ENCODE peak calls at places on chromosomes 11 and 22, in five cellular contexts. A is heart left ventricle, N is A549, Q is endothelial cell of umbilical vein, G is adrenal gland. R is an unnamed sample.

GRCh38 chr11:62881579-62882427 is 1.1 kb downstream of the SLC3A2 start:
- DNase-seq in A (peak; percentile 95), N (peak; percentile 97), Q (peak; percentile 97), G (peak; percentile 98), R (no peak)

GRCh38 chr11:117860139-117860538 is 16.3 kb downstream of the FXYD6 start:
- DNase-seq in A (no peak), N (no peak), Q (no peak), G (peak; percentile 42), R (no peak)

GRCh38 chr11:8202428-8203160 is 33.8 kb upstream of the RIC3 start:
- DNase-seq in A (no peak), N (no peak), Q (no peak), G (peak; percentile 21), R (no peak)

GRCh38 chr22:25122136-25122764 is 77.4 kb upstream of the CRYBB3 start:
- DNase-seq in A (no peak), N (no peak), Q (no peak), G (peak; percentile 75), R (no peak)

GRCh38 chr22:44530569-44530968 is 32.5 kb upstream of the RTL6 start:
- DNase-seq in A (no peak), N (no peak), Q (no peak), G (no peak), R (no peak)

GRCh38 chr11:13680501-13681264 is 12.2 kb downstream of the FAR1 start:
- DNase-seq in A (no peak), N (no peak), Q (no peak), G (no peak), R (no peak)

GRCh38 chr11:130831506-130832385 is 84.5 kb downstream of the SNX19 start:
- DNase-seq in A (no peak), N (no peak), Q (no peak), G (no peak), R (no peak)

GRCh38 chr11:71356904-71357303 is 91.3 kb downstream of the DHCR7 start:
- DNase-seq in A (no peak), N (no peak), Q (no peak), G (no peak), R (no peak)

GRCh38 chr22:26524870-26525269 is 12.6 kb upstream of the TFIP11 start:
- DNase-seq in A (no peak), N (no peak), Q (no peak), G (no peak), R (no peak)

GRCh38 chr11:35618497-35619029 is 303 bp downstream of the FJX1 start:
- DNase-seq in A (peak; percentile 23), N (peak; percentile 50), Q (no peak), G (no peak), R (peak; percentile 47)

GRCh38 chr11:79122759-79123158 is 318.1 kb downstream of the TENM4 start:
- DNase-seq in A (no peak), N (no peak), Q (no peak), G (no peak), R (no peak)

GRCh38 chr11:60924906-60925684 is 835 bp downstream of the TMEM132A start:
- DNase-seq in A (no peak), N (no peak), Q (no peak), G (no peak), R (no peak)

GRCh38 chr11:21264125-21264524 is 594.7 kb downstream of the NELL1 start:
- DNase-seq in A (no peak), N (no peak), Q (no peak), G (no peak), R (no peak)

DNA sequence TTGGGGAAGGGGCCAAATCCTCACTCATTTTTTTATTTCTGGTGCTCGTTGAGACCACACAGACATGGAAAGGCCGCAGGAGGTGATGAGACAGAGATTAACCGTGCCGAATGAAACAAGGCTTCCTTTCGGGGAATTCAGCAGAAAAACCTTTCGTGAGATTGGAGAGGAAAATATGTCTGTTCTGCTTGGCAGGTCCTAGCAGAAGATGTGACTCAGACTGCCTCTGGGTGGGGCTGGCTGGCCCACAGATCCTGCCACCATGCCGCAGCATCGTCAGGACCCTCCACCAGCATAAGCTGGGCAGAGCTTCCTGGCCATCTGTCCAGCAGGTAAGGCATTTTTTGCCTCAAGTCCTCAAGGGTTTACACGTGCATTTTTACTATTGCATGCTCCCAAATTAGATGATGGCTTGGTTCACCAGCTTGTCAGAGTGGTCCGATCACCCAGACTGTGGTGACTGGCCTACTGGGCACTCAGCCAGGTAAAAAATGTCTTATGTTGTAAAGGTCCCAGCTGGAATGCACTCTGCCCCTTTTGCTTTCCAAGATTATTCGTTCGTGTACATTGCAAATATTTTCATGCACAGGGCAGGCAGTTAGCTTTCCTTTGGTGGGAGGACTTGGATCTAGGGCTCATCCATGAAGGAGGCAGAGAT is 1.5 kb downstream of the DDB2 start:
- DNase-seq in A (peak; percentile 29), N (peak; percentile 62), Q (peak; percentile 91), G (peak; percentile 84), R (no peak)
- TF ChIP-seq POLR2A in A (no peak), N (no peak), Q (peak; percentile 47), G (no peak), R (peak; percentile 32)

GRCh38 chr22:16933274-16933923 is 74.6 kb downstream of the GAB4 start:
- DNase-seq in A (no peak), N (no peak), Q (no peak), G (no peak), R (no peak)
- TF ChIP-seq POLR2A in A (no peak), N (no peak), Q (no peak), G (no peak), R (no peak)

DNA sequence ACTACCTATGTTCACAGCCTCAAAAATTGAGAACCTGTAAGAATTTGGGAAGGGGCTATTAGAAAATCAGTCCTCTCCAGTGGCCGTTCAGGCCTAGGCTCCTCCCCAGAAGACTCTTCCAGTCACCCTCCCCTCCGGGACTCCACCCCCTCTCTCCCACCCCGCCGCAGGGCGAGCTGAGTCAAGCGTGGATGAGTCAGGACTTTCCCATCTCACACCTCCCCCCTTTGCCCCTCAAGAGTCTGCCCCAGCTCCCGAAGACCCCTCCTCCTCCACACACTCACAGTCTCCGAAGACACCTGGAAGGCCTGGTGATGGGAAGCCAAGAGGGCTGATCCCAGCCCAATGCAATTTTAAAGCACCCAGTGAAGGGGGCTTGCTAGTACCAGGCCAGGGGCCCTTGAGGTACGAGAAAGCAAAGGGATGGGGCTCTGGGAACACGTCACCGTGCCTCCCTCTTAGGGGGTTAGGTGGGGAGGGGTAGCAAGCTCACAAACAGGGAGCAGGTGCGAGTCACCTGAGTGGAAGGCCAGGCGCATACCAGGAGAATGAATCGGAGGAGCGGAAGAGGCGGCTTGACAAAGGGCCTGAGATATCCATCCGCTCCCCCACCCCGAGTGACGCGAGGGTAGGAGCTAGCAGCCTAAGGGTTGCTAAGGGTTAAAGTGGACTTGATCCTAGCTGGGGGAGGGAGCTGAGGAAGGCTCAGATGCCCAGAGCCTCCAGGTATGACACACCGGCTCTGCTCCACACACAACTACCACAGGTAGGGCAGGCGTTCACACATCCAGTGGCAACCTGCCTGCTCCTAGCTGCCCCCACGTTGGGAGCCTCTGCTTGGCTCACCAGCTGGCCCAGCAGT is 13.6 kb downstream of the BCL9L start:
- DNase-seq in A (peak; percentile 82), N (no peak), Q (peak; percentile 90), G (peak; percentile 94), R (no peak)
- TF ChIP-seq POLR2A in A (peak; percentile 41), N (no peak), Q (no peak), G (peak; percentile 38), R (no peak)

DNA sequence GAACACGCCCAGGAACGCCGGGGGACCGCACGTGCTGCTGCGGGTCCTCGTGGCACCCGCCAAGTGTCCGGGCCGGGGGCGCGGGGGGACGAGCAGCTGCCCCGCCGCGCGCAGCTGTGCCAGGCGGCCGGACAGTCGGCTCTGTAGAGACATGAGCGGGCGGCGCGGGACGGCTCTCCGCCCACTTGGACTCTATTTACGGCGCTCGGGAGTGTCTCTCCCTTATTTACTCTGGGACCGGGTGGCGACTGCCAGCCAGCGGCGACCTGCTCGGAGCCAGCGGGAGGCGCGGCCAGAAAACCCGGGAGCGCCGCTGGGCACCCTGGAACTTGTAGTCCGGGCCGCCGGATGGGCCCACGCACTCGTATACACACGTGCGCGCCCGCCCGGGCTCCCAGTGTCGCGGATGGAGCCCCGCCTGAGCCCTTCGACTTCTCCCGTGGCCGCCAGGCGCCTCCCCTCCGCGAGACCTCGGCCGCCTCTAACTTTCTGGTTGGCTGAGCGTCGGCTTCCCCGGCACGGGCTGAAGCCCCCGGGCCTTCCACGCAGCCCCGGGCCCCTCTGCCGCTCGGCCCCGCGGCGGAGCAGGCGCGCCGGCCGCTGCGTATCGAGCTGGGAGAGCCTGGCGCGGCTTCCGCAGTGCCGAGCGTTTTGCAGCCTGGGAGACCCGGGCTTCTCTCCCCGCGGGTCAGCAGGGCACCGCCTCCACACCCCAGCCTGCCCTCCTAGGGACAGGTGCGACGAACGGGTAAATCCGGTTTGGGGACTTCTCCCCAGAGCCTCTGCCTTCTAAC is at the start of gene MACROD1:
- DNase-seq in A (peak; percentile 84), N (peak; percentile 79), Q (peak; percentile 84), G (peak; percentile 92), R (peak; percentile 84)
- TF ChIP-seq POLR2A in A (peak; percentile 82), N (peak; percentile 45), Q (peak; percentile 71), G (peak; percentile 82), R (no peak)

R was measured in GM12891.